ENCODE peak calls at places on chromosomes 3 and 15, in ten cellular contexts. Q, U, B, G, L, A, R, H, D and Z are unnamed samples. For H3K9me3, the result is how much of the 10 kb centered on the place peaks cover.

GRCh38 chr3:135622215-135622614 is 343.3 kb upstream of the PPP2R3A start:
- DNase-seq in U (no peak), G (no peak), Q (no peak), B (no peak), D (no peak), A (no peak), H (no peak), R (no peak), L (no peak), Z (no peak)

GRCh38 chr3:56998081-56998529 is 62.4 kb upstream of the SPATA12 start:
- DNase-seq in B (no peak), D (no peak), L (no peak), A (no peak), R (no peak), H (no peak), U (no peak), G (no peak), Q (no peak), Z (no peak)

GRCh38 chr3:193554790-193555189 is at the start of gene ATP13A4:
- DNase-seq in R (peak), B (no peak), H (no peak), U (no peak), D (peak), G (no peak), A (no peak), Q (no peak), L (peak), Z (peak)

GRCh38 chr3:123084738-123085237 is 18.0 kb downstream of the PDIA5 start:
- DNase-seq in Q (peak), L (peak), D (peak), G (no peak), B (no peak), R (no peak), A (peak), H (no peak), U (no peak), Z (no peak)

GRCh38 chr3:44932271-44932670 is 43.7 kb downstream of the ZDHHC3 start:
- DNase-seq in U (no peak), D (no peak), G (no peak), H (no peak), A (no peak), Q (no peak), R (no peak), L (no peak), B (no peak), Z (peak)

GRCh38 chr15:51499379-51499976 is 123.1 kb downstream of the DMXL2 start:
- DNase-seq in U (peak), H (peak), Q (peak), B (peak), G (peak), R (no peak), L (no peak), A (peak), D (no peak), Z (peak)

GRCh38 chr15:65336369-65336766 is 31.9 kb downstream of the RNU5B-1 start:
- DNase-seq in A (peak), B (no peak), R (no peak), Q (no peak), H (no peak), G (no peak), D (no peak), U (no peak), L (peak), Z (peak)

GRCh38 chr3:187841552-187841951 is 96.3 kb upstream of the BCL6 start:
- DNase-seq in H (peak), G (peak), B (no peak), Q (peak), A (no peak), L (no peak), D (no peak), R (no peak), U (no peak), Z (peak)

DNA sequence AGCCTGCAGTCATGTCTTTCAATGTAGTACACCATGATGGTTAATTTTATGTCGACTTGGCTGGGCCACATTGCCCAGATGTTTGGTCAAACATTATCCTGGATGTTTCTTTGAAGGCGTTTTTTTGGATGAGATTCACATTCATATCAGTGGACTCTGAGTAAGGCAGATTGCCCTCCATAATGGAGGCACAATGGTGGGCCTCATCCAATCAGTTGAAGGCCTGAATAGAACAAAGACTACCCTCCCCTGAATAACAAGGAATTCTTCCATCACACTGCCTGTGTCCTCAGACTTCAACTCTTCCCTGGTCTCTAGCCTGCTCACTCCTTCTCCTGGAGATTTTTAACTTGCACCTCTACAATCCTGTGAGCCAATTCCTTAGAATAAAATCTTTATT is 83.8 kb upstream of the CHL1 start:
- DNase-seq in G (no peak), D (no peak), A (no peak), U (no peak), R (no peak), B (no peak), Q (no peak), H (no peak), L (no peak), Z (no peak)
- H3K9me3 ChIP-seq in G (under half), D (under half), A (under half), U (under half), R (under half), B (under half), Q (under half), H (under half), L (half or more), Z (under half)

GRCh38 chr3:156617781-156618180 is 56.6 kb upstream of the TIPARP start:
- DNase-seq in Q (no peak), G (no peak), B (no peak), D (no peak), R (no peak), U (no peak), H (peak), A (no peak), L (no peak), Z (no peak)
- TF ChIP-seq CTCF in Q (no peak), G (no peak), B (no peak), D (no peak), R (no peak), U (no peak), H (no peak), A (no peak), L (no peak), Z (no peak)

DNA sequence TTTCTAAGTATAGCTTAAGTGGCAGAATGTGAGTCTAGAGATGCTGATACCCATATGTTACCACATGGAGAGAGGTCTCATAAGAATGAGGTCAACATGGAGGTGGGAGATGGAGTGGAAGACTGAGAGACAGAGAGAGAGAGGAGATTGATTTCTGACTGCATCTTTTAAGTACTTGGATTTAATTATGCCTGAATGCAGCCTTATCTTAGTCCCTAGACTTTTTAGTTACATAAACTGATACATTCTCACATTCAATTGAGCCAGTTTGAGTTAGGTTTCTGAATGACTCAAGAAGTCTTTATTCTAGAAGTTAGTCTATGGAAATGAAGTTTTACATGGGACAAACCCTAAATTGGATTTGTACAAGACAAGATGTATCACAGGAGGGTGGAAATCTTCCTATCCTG is 58.5 kb upstream of the TNFSF10 start:
- DNase-seq in H (no peak), L (no peak), G (no peak), D (no peak), Q (no peak), A (no peak), B (no peak), U (no peak), R (no peak), Z (no peak)
- H3K9ac ChIP-seq in H (no peak), L (no peak), G (no peak), D (no peak), Q (no peak), A (no peak), B (no peak), U (no peak), R (no peak), Z (no peak)

GRCh38 chr3:3499987-3500386 is 299.2 kb upstream of the LRRN1 start:
- DNase-seq in Q (no peak), L (no peak), R (no peak), H (no peak), G (no peak), U (peak), D (no peak), B (no peak), A (no peak), Z (no peak)
- H3K9me3 ChIP-seq in Q (under half), L (under half), R (under half), H (under half), G (under half), U (under half), D (under half), B (under half), A (under half), Z (under half)

GRCh38 chr3:21912656-21913055 is 161.6 kb upstream of the ZNF385D start:
- DNase-seq in B (no peak), D (no peak), L (no peak), R (no peak), H (no peak), Q (peak), G (peak), A (no peak), U (no peak), Z (no peak)

GRCh38 chr3:21914451-21914850 is 163.4 kb upstream of the ZNF385D start:
- DNase-seq in A (no peak), G (peak), B (no peak), D (no peak), L (no peak), R (no peak), U (no peak), Q (peak), H (no peak), Z (no peak)

GRCh38 chr3:21919383-21919782 is 168.4 kb upstream of the ZNF385D start:
- DNase-seq in Q (peak), H (no peak), G (no peak), R (no peak), L (no peak), U (no peak), B (no peak), D (no peak), A (no peak), Z (no peak)

DNA sequence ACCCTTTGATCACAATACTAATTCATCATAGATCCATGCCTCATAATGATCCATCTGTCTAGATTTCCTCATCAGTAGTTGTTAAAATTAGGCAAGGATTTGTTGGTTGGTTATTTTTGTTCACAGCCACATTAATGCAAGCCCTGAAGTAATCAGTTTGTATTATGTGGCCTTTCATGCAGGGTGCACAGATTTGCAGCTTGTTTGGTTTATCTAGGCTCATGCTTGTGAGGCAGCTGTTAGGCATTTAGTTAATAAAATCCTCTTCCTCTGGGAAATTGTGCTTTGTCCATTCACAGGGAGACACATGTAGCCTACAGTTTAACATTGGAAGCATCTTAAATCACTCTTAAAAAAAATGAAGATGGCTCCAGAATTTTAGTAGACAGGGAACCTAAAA is 162.8 kb upstream of the ZNF385D start:
- DNase-seq in B (no peak), R (no peak), D (no peak), L (no peak), Q (peak), H (no peak), A (no peak), G (peak), U (no peak), Z (no peak)
- TF ChIP-seq CTCF in B (no peak), R (no peak), D (no peak), L (no peak), Q (no peak), H (no peak), A (no peak), G (no peak), U (no peak), Z (no peak)

GRCh38 chr3:46709721-46710120 is 7.9 kb downstream of the PRSS50 start:
- DNase-seq in R (no peak), L (peak), U (no peak), H (no peak), B (no peak), A (no peak), D (no peak), G (no peak), Q (no peak), Z (no peak)
- H3K9ac ChIP-seq in R (no peak), L (no peak), U (no peak), H (no peak), B (no peak), A (no peak), D (no peak), G (no peak), Q (no peak), Z (no peak)

DNA sequence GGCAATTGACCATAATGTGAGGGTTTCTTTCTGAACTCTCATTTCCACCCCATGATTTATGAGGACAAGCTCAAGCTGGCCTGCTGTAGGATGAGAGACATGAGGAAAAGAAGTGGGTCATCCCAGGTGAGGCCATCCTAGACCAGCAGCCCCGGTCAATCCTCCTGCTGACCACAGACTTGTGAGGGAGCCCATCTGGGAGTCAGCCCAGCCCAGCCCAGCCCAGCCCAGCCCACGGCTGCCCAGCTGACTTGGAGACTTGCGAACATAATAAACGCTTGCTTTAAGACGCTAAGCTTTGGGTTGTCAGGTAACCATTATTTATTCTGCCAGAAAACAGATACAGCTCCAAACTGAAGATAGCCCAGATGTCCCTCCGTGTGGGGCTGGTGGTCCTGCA is 68.9 kb downstream of the LINGO1 start:
- DNase-seq in B (no peak), L (no peak), D (no peak), U (no peak), Q (no peak), H (no peak), R (no peak), A (no peak), G (no peak), Z (no peak)
- H3K9me3 ChIP-seq in B (under half), L (under half), D (under half), U (under half), Q (under half), H (under half), R (under half), A (under half), G (under half), Z (under half)

GRCh38 chr3:132038198-132038825 is 3.5 kb upstream of the CPNE4 start:
- DNase-seq in G (no peak), D (no peak), H (peak), U (peak), Q (peak), L (no peak), R (no peak), A (peak), B (no peak), Z (peak)
- TF ChIP-seq CTCF in G (peak), D (peak), H (peak), U (peak), Q (peak), L (peak), R (peak), A (peak), B (peak), Z (peak)